ENCODE peak calls at places on chromosomes 16 and 17, in seven cellular contexts. One of them, this sample, is unnamed.
A peak's percentile ranks its signal among the peaks of the same experiment; 100 is the strongest.

GRCh38 chr16:30429678-30430427 is at the start of gene DCTPP1:
- DNase-seq in heart right ventricle: peak; percentile 98
- DNase-seq in GM23338: peak; percentile 100
- DNase-seq in left ventricle myocardium inferior: peak; percentile 94
- DNase-seq in IMR-90: peak; percentile 98
- DNase-seq in stomach: peak; percentile 96
- DNase-seq in tibial artery: peak; percentile 97
- DNase-seq in this sample: peak; percentile 97

GRCh38 chr16:72042157-72042660 is 12.1 kb upstream of the HP start:
- DNase-seq in left ventricle myocardium inferior: no peak
- DNase-seq in IMR-90: no peak
- DNase-seq in heart right ventricle: no peak
- DNase-seq in GM23338: no peak
- DNase-seq in tibial artery: no peak
- DNase-seq in stomach: no peak
- DNase-seq in this sample: peak; percentile 58

GRCh38 chr17:45222273-45222993 is 748 bp downstream of the FMNL1 start:
- DNase-seq in stomach: no peak
- DNase-seq in left ventricle myocardium inferior: no peak
- DNase-seq in tibial artery: peak; percentile 69
- DNase-seq in IMR-90: no peak
- DNase-seq in heart right ventricle: no peak
- DNase-seq in GM23338: peak; percentile 73
- DNase-seq in this sample: no peak

GRCh38 chr16:66045626-66046025 is 320.9 kb upstream of the CDH5 start:
- DNase-seq in tibial artery: no peak
- DNase-seq in stomach: no peak
- DNase-seq in left ventricle myocardium inferior: no peak
- DNase-seq in heart right ventricle: no peak
- DNase-seq in GM23338: no peak
- DNase-seq in IMR-90: peak; percentile 45
- DNase-seq in this sample: no peak

GRCh38 chr17:33942414-33942813 is 312.7 kb upstream of the CCL2 start:
- DNase-seq in GM23338: no peak
- DNase-seq in IMR-90: no peak
- DNase-seq in tibial artery: no peak
- DNase-seq in heart right ventricle: no peak
- DNase-seq in left ventricle myocardium inferior: no peak
- DNase-seq in stomach: no peak
- DNase-seq in this sample: no peak

GRCh38 chr17:14547016-14547415 is 246.1 kb downstream of the HS3ST3B1 start:
- DNase-seq in IMR-90: no peak
- DNase-seq in left ventricle myocardium inferior: no peak
- DNase-seq in GM23338: no peak
- DNase-seq in stomach: no peak
- DNase-seq in tibial artery: no peak
- DNase-seq in heart right ventricle: no peak
- DNase-seq in this sample: no peak

GRCh38 chr16:17155936-17156335 is 314.8 kb downstream of the XYLT1 start:
- DNase-seq in GM23338: no peak
- DNase-seq in stomach: no peak
- DNase-seq in tibial artery: no peak
- DNase-seq in IMR-90: no peak
- DNase-seq in heart right ventricle: no peak
- DNase-seq in left ventricle myocardium inferior: no peak
- DNase-seq in this sample: no peak

GRCh38 chr17:40596261-40596919 is 31.1 kb upstream of the CCR7 start:
- DNase-seq in GM23338: peak; percentile 54
- DNase-seq in stomach: no peak
- DNase-seq in left ventricle myocardium inferior: no peak
- DNase-seq in tibial artery: no peak
- DNase-seq in heart right ventricle: no peak
- DNase-seq in IMR-90: peak; percentile 10
- DNase-seq in this sample: no peak

GRCh38 chr17:19381741-19382444 is 3.6 kb downstream of the MAPK7 start:
- DNase-seq in stomach: no peak
- DNase-seq in GM23338: no peak
- DNase-seq in left ventricle myocardium inferior: no peak
- DNase-seq in tibial artery: peak; percentile 61
- DNase-seq in heart right ventricle: no peak
- DNase-seq in IMR-90: no peak
- DNase-seq in this sample: no peak

GRCh38 chr17:82487898-82488297 is 29.4 kb downstream of the NARF start:
- DNase-seq in stomach: no peak
- DNase-seq in IMR-90: no peak
- DNase-seq in tibial artery: no peak
- DNase-seq in GM23338: no peak
- DNase-seq in heart right ventricle: no peak
- DNase-seq in left ventricle myocardium inferior: peak; percentile 38
- DNase-seq in this sample: no peak

GRCh38 chr17:37465058-37465616 is 24.6 kb upstream of the DUSP14 start:
- DNase-seq in left ventricle myocardium inferior: no peak
- DNase-seq in stomach: no peak
- DNase-seq in IMR-90: peak; percentile 72
- DNase-seq in tibial artery: no peak
- DNase-seq in GM23338: no peak
- DNase-seq in heart right ventricle: no peak
- DNase-seq in this sample: no peak

GRCh38 chr16:67750466-67750865 is 31.4 kb upstream of the GFOD2 start:
- DNase-seq in left ventricle myocardium inferior: no peak
- DNase-seq in tibial artery: no peak
- DNase-seq in GM23338: no peak
- DNase-seq in heart right ventricle: no peak
- DNase-seq in IMR-90: no peak
- DNase-seq in stomach: no peak
- DNase-seq in this sample: no peak
- TF ChIP-seq CTCF in left ventricle myocardium inferior: no peak
- TF ChIP-seq CTCF in tibial artery: no peak
- TF ChIP-seq CTCF in GM23338: no peak
- TF ChIP-seq CTCF in heart right ventricle: no peak
- TF ChIP-seq CTCF in IMR-90: no peak
- TF ChIP-seq CTCF in stomach: no peak
- TF ChIP-seq CTCF in this sample: no peak

GRCh38 chr17:78258323-78259229 is 27.1 kb downstream of the TMEM235 start:
- DNase-seq in GM23338: peak; percentile 62
- DNase-seq in IMR-90: peak; percentile 12
- DNase-seq in stomach: peak; percentile 63
- DNase-seq in left ventricle myocardium inferior: peak; percentile 70
- DNase-seq in tibial artery: no peak
- DNase-seq in heart right ventricle: peak; percentile 62
- DNase-seq in this sample: no peak
- H3K27ac ChIP-seq in GM23338: no peak overlapping the region
- H3K27ac ChIP-seq in IMR-90: no peak overlapping the region
- H3K27ac ChIP-seq in stomach: peak overlapping the region; percentile 81
- H3K27ac ChIP-seq in left ventricle myocardium inferior: peak overlapping the region; percentile 79
- H3K27ac ChIP-seq in tibial artery: no peak overlapping the region
- H3K27ac ChIP-seq in heart right ventricle: peak overlapping the region; percentile 89
- H3K27ac ChIP-seq in this sample: no peak overlapping the region

GRCh38 chr16:64437706-64438329 is 684.0 kb downstream of the CDH11 start:
- DNase-seq in heart right ventricle: peak; percentile 23
- DNase-seq in IMR-90: no peak
- DNase-seq in tibial artery: no peak
- DNase-seq in left ventricle myocardium inferior: no peak
- DNase-seq in GM23338: no peak
- DNase-seq in stomach: no peak
- DNase-seq in this sample: no peak
- H3K4me3 ChIP-seq in heart right ventricle: no peak overlapping the region
- H3K4me3 ChIP-seq in IMR-90: no peak overlapping the region
- H3K4me3 ChIP-seq in tibial artery: no peak overlapping the region
- H3K4me3 ChIP-seq in left ventricle myocardium inferior: no peak overlapping the region
- H3K4me3 ChIP-seq in GM23338: no peak overlapping the region
- H3K4me3 ChIP-seq in stomach: no peak overlapping the region
- H3K4me3 ChIP-seq in this sample: no peak overlapping the region

GRCh38 chr16:1343428-1344242 is 8.0 kb downstream of the TSR3 start:
- DNase-seq in GM23338: no peak
- DNase-seq in IMR-90: no peak
- DNase-seq in stomach: no peak
- DNase-seq in heart right ventricle: no peak
- DNase-seq in tibial artery: no peak
- DNase-seq in left ventricle myocardium inferior: no peak
- DNase-seq in this sample: peak; percentile 70
- TF ChIP-seq CTCF in GM23338: no peak
- TF ChIP-seq CTCF in IMR-90: no peak
- TF ChIP-seq CTCF in stomach: no peak
- TF ChIP-seq CTCF in heart right ventricle: no peak
- TF ChIP-seq CTCF in tibial artery: no peak
- TF ChIP-seq CTCF in left ventricle myocardium inferior: no peak
- TF ChIP-seq CTCF in this sample: no peak

GRCh38 chr17:1038459-1039118 is 41.7 kb downstream of the TIMM22 start:
- DNase-seq in GM23338: no peak
- DNase-seq in heart right ventricle: no peak
- DNase-seq in stomach: no peak
- DNase-seq in left ventricle myocardium inferior: no peak
- DNase-seq in tibial artery: no peak
- DNase-seq in IMR-90: no peak
- DNase-seq in this sample: no peak

GRCh38 chr17:1041746-1042145 is 44.8 kb downstream of the TIMM22 start:
- DNase-seq in heart right ventricle: no peak
- DNase-seq in tibial artery: no peak
- DNase-seq in IMR-90: no peak
- DNase-seq in left ventricle myocardium inferior: peak; percentile 7
- DNase-seq in GM23338: no peak
- DNase-seq in stomach: no peak
- DNase-seq in this sample: peak; percentile 7

GRCh38 chr17:1040216-1040600 is 43.3 kb downstream of the TIMM22 start:
- DNase-seq in stomach: no peak
- DNase-seq in tibial artery: no peak
- DNase-seq in left ventricle myocardium inferior: no peak
- DNase-seq in IMR-90: no peak
- DNase-seq in GM23338: no peak
- DNase-seq in heart right ventricle: no peak
- DNase-seq in this sample: peak; percentile 60

GRCh38 chr17:1039119-1039507 is 42.2 kb downstream of the TIMM22 start:
- DNase-seq in stomach: no peak
- DNase-seq in GM23338: no peak
- DNase-seq in IMR-90: no peak
- DNase-seq in left ventricle myocardium inferior: no peak
- DNase-seq in heart right ventricle: no peak
- DNase-seq in tibial artery: no peak
- DNase-seq in this sample: no peak

DNA sequence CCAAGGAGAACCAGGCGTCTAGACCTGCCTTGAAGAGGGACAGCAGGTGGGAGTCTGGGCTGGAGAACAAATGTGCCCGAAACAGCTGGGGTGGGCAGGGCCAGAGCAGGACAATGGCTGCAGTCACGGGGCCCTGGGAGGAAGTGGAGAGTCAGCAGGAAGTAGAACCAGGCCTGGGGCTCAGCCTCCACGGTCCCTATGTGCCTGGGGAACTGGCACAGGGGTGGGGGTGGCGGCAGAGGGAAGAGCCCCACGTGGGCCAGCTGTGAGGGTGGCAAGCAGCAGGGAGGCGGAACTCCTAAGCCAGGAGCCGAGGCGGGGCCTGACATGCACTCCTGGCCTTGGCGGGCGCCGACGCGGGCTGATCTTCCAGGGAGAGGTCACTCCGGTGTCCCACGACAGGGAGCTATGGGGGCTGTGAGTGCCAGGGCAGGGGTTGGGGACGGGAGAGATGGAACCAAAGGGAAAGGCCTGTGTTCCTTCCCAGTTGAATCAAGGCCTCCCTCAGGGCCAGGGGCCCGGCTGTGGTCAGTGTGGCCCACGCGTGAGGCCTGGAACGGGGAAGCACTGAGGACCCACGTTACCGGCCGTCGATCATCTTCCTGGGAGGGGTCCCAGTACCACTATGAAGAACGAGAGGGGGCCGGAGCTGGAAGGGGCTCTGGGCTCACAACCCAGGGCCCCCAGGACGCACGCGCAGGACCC is 42.7 kb downstream of the TIMM22 start:
- DNase-seq in GM23338: no peak
- DNase-seq in heart right ventricle: peak; percentile 83
- DNase-seq in IMR-90: no peak
- DNase-seq in stomach: peak; percentile 75
- DNase-seq in tibial artery: peak; percentile 88
- DNase-seq in left ventricle myocardium inferior: peak; percentile 82
- DNase-seq in this sample: peak; percentile 34
- H3K27ac ChIP-seq in GM23338: no peak overlapping the region
- H3K27ac ChIP-seq in heart right ventricle: peak overlapping the region; percentile 84
- H3K27ac ChIP-seq in IMR-90: no peak overlapping the region
- H3K27ac ChIP-seq in stomach: peak overlapping the region; percentile 79
- H3K27ac ChIP-seq in tibial artery: peak overlapping the region; percentile 50
- H3K27ac ChIP-seq in left ventricle myocardium inferior: peak overlapping the region; percentile 94
- H3K27ac ChIP-seq in this sample: peak overlapping the region; percentile 15

GRCh38 chr17:50560185-50560824 is at the start of gene CACNA1G:
- DNase-seq in GM23338: peak; percentile 98
- DNase-seq in left ventricle myocardium inferior: peak; percentile 91
- DNase-seq in IMR-90: peak; percentile 70
- DNase-seq in heart right ventricle: peak; percentile 89
- DNase-seq in stomach: peak; percentile 88
- DNase-seq in tibial artery: peak; percentile 95
- DNase-seq in this sample: peak; percentile 87

GRCh38 chr17:50558581-50558954 is 1.9 kb upstream of the CACNA1G start:
- DNase-seq in GM23338: no peak
- DNase-seq in tibial artery: no peak
- DNase-seq in IMR-90: no peak
- DNase-seq in heart right ventricle: no peak
- DNase-seq in stomach: no peak
- DNase-seq in left ventricle myocardium inferior: no peak
- DNase-seq in this sample: peak; percentile 63

GRCh38 chr17:50558955-50559614 is 1.4 kb upstream of the CACNA1G start:
- DNase-seq in stomach: no peak
- DNase-seq in heart right ventricle: no peak
- DNase-seq in GM23338: peak; percentile 92
- DNase-seq in tibial artery: no peak
- DNase-seq in left ventricle myocardium inferior: no peak
- DNase-seq in IMR-90: no peak
- DNase-seq in this sample: no peak

GRCh38 chr17:50560931-50561750 is 626 bp downstream of the CACNA1G start:
- DNase-seq in stomach: no peak
- DNase-seq in IMR-90: no peak
- DNase-seq in heart right ventricle: no peak
- DNase-seq in GM23338: peak; percentile 55
- DNase-seq in tibial artery: no peak
- DNase-seq in left ventricle myocardium inferior: no peak
- DNase-seq in this sample: peak; percentile 62

GRCh38 chr17:50559674-50560184 is 786 bp upstream of the CACNA1G start:
- DNase-seq in left ventricle myocardium inferior: peak; percentile 42
- DNase-seq in tibial artery: peak; percentile 83
- DNase-seq in heart right ventricle: peak; percentile 43
- DNase-seq in GM23338: peak; percentile 98
- DNase-seq in IMR-90: peak; percentile 5
- DNase-seq in stomach: peak; percentile 53
- DNase-seq in this sample: no peak
- H3K4me3 ChIP-seq in left ventricle myocardium inferior: peak overlapping the region; percentile 70
- H3K4me3 ChIP-seq in tibial artery: peak overlapping the region; percentile 47
- H3K4me3 ChIP-seq in heart right ventricle: peak overlapping the region; percentile 38
- H3K4me3 ChIP-seq in GM23338: peak overlapping the region; percentile 62
- H3K4me3 ChIP-seq in IMR-90: peak overlapping the region; percentile 18
- H3K4me3 ChIP-seq in stomach: peak overlapping the region; percentile 60
- H3K4me3 ChIP-seq in this sample: no peak overlapping the region

This sample was measured in pancreas.